ENCODE peak calls at places on chromosomes 7 and 10, in four cellular contexts. One of them, this sample, is unnamed.

GRCh38 chr10:93859049-93859655 is 34.6 kb upstream of the SLC35G1 start:
- DNase-seq in activated CD8-positive, alpha-beta memory T cell treated with anti-CD3 and anti-CD28 coated beads for 48 hours: no peak
- DNase-seq in stimulated activated CD8-positive, alpha-beta memory T cell treated with anti-CD3 and anti-CD28 coated beads, Interleukin-15, amount 100 ng/mL, for 1 hour: no peak
- DNase-seq in RPMI7951: peak
- DNase-seq in this sample: no peak

GRCh38 chr10:87734987-87735827 is 75.5 kb downstream of the PAPSS2 start:
- DNase-seq in stimulated activated CD8-positive, alpha-beta memory T cell treated with anti-CD3 and anti-CD28 coated beads, Interleukin-15, amount 100 ng/mL, for 1 hour: no peak
- DNase-seq in activated CD8-positive, alpha-beta memory T cell treated with anti-CD3 and anti-CD28 coated beads for 48 hours: no peak
- DNase-seq in RPMI7951: peak
- DNase-seq in this sample: peak

GRCh38 chr7:12110425-12110824 is 100.7 kb upstream of the TMEM106B start:
- DNase-seq in RPMI7951: no peak
- DNase-seq in activated CD8-positive, alpha-beta memory T cell treated with anti-CD3 and anti-CD28 coated beads for 48 hours: no peak
- DNase-seq in stimulated activated CD8-positive, alpha-beta memory T cell treated with anti-CD3 and anti-CD28 coated beads, Interleukin-15, amount 100 ng/mL, for 1 hour: no peak
- DNase-seq in this sample: no peak

GRCh38 chr10:13661261-13661660 is 74.5 kb downstream of the PRPF18 start:
- DNase-seq in stimulated activated CD8-positive, alpha-beta memory T cell treated with anti-CD3 and anti-CD28 coated beads, Interleukin-15, amount 100 ng/mL, for 1 hour: no peak
- DNase-seq in RPMI7951: no peak
- DNase-seq in activated CD8-positive, alpha-beta memory T cell treated with anti-CD3 and anti-CD28 coated beads for 48 hours: no peak
- DNase-seq in this sample: no peak

GRCh38 chr10:11437391-11438241 is 173.8 kb downstream of the USP6NL start:
- DNase-seq in stimulated activated CD8-positive, alpha-beta memory T cell treated with anti-CD3 and anti-CD28 coated beads, Interleukin-15, amount 100 ng/mL, for 1 hour: no peak
- DNase-seq in activated CD8-positive, alpha-beta memory T cell treated with anti-CD3 and anti-CD28 coated beads for 48 hours: no peak
- DNase-seq in RPMI7951: no peak
- DNase-seq in this sample: peak

GRCh38 chr10:78566216-78567135 is 502.3 kb upstream of the ZMIZ1 start:
- DNase-seq in stimulated activated CD8-positive, alpha-beta memory T cell treated with anti-CD3 and anti-CD28 coated beads, Interleukin-15, amount 100 ng/mL, for 1 hour: no peak
- DNase-seq in activated CD8-positive, alpha-beta memory T cell treated with anti-CD3 and anti-CD28 coated beads for 48 hours: no peak
- DNase-seq in RPMI7951: peak
- DNase-seq in this sample: no peak

GRCh38 chr7:4667776-4668509 is 14.2 kb upstream of the FOXK1 start:
- DNase-seq in RPMI7951: peak
- DNase-seq in activated CD8-positive, alpha-beta memory T cell treated with anti-CD3 and anti-CD28 coated beads for 48 hours: no peak
- DNase-seq in stimulated activated CD8-positive, alpha-beta memory T cell treated with anti-CD3 and anti-CD28 coated beads, Interleukin-15, amount 100 ng/mL, for 1 hour: no peak
- DNase-seq in this sample: peak

GRCh38 chr10:73495226-73495883 is 469 bp downstream of the PPP3CB start:
- DNase-seq in RPMI7951: peak
- DNase-seq in stimulated activated CD8-positive, alpha-beta memory T cell treated with anti-CD3 and anti-CD28 coated beads, Interleukin-15, amount 100 ng/mL, for 1 hour: peak
- DNase-seq in activated CD8-positive, alpha-beta memory T cell treated with anti-CD3 and anti-CD28 coated beads for 48 hours: peak
- DNase-seq in this sample: peak

GRCh38 chr7:29319719-29320521 is 125.3 kb downstream of the CHN2 start:
- DNase-seq in RPMI7951: peak
- DNase-seq in activated CD8-positive, alpha-beta memory T cell treated with anti-CD3 and anti-CD28 coated beads for 48 hours: no peak
- DNase-seq in stimulated activated CD8-positive, alpha-beta memory T cell treated with anti-CD3 and anti-CD28 coated beads, Interleukin-15, amount 100 ng/mL, for 1 hour: no peak
- DNase-seq in this sample: no peak

GRCh38 chr7:75732764-75733630 is 5.7 kb downstream of the HIP1 start:
- DNase-seq in stimulated activated CD8-positive, alpha-beta memory T cell treated with anti-CD3 and anti-CD28 coated beads, Interleukin-15, amount 100 ng/mL, for 1 hour: no peak
- DNase-seq in activated CD8-positive, alpha-beta memory T cell treated with anti-CD3 and anti-CD28 coated beads for 48 hours: no peak
- DNase-seq in RPMI7951: peak
- DNase-seq in this sample: peak

GRCh38 chr7:56097700-56098099 is 4.9 kb upstream of the PHKG1 start:
- DNase-seq in stimulated activated CD8-positive, alpha-beta memory T cell treated with anti-CD3 and anti-CD28 coated beads, Interleukin-15, amount 100 ng/mL, for 1 hour: no peak
- DNase-seq in RPMI7951: peak
- DNase-seq in activated CD8-positive, alpha-beta memory T cell treated with anti-CD3 and anti-CD28 coated beads for 48 hours: no peak
- DNase-seq in this sample: peak

GRCh38 chr7:134594877-134595276 is 46.0 kb downstream of the AKR1B15 start:
- DNase-seq in RPMI7951: no peak
- DNase-seq in stimulated activated CD8-positive, alpha-beta memory T cell treated with anti-CD3 and anti-CD28 coated beads, Interleukin-15, amount 100 ng/mL, for 1 hour: no peak
- DNase-seq in activated CD8-positive, alpha-beta memory T cell treated with anti-CD3 and anti-CD28 coated beads for 48 hours: no peak
- DNase-seq in this sample: no peak

GRCh38 chr7:121994625-121995410 is 121.9 kb downstream of the PTPRZ1 start:
- DNase-seq in stimulated activated CD8-positive, alpha-beta memory T cell treated with anti-CD3 and anti-CD28 coated beads, Interleukin-15, amount 100 ng/mL, for 1 hour: no peak
- DNase-seq in RPMI7951: peak
- DNase-seq in activated CD8-positive, alpha-beta memory T cell treated with anti-CD3 and anti-CD28 coated beads for 48 hours: no peak
- DNase-seq in this sample: peak

GRCh38 chr10:88385601-88386203 is 197.4 kb downstream of the RNLS start:
- DNase-seq in activated CD8-positive, alpha-beta memory T cell treated with anti-CD3 and anti-CD28 coated beads for 48 hours: no peak
- DNase-seq in stimulated activated CD8-positive, alpha-beta memory T cell treated with anti-CD3 and anti-CD28 coated beads, Interleukin-15, amount 100 ng/mL, for 1 hour: peak
- DNase-seq in RPMI7951: peak
- DNase-seq in this sample: peak

GRCh38 chr7:142481548-142481947 is 223.7 kb upstream of the PRSS58 start:
- DNase-seq in activated CD8-positive, alpha-beta memory T cell treated with anti-CD3 and anti-CD28 coated beads for 48 hours: no peak
- DNase-seq in stimulated activated CD8-positive, alpha-beta memory T cell treated with anti-CD3 and anti-CD28 coated beads, Interleukin-15, amount 100 ng/mL, for 1 hour: no peak
- DNase-seq in RPMI7951: peak
- DNase-seq in this sample: peak

GRCh38 chr10:62045765-62046521 is 144.4 kb downstream of the ARID5B start:
- DNase-seq in RPMI7951: peak
- DNase-seq in stimulated activated CD8-positive, alpha-beta memory T cell treated with anti-CD3 and anti-CD28 coated beads, Interleukin-15, amount 100 ng/mL, for 1 hour: no peak
- DNase-seq in activated CD8-positive, alpha-beta memory T cell treated with anti-CD3 and anti-CD28 coated beads for 48 hours: no peak
- DNase-seq in this sample: peak

GRCh38 chr10:28503114-28503513 is 29.8 kb upstream of the WAC start:
- DNase-seq in RPMI7951: peak
- DNase-seq in stimulated activated CD8-positive, alpha-beta memory T cell treated with anti-CD3 and anti-CD28 coated beads, Interleukin-15, amount 100 ng/mL, for 1 hour: no peak
- DNase-seq in activated CD8-positive, alpha-beta memory T cell treated with anti-CD3 and anti-CD28 coated beads for 48 hours: no peak
- DNase-seq in this sample: no peak

GRCh38 chr7:5477126-5477525 is 53.5 kb upstream of the TNRC18 start:
- DNase-seq in stimulated activated CD8-positive, alpha-beta memory T cell treated with anti-CD3 and anti-CD28 coated beads, Interleukin-15, amount 100 ng/mL, for 1 hour: no peak
- DNase-seq in activated CD8-positive, alpha-beta memory T cell treated with anti-CD3 and anti-CD28 coated beads for 48 hours: no peak
- DNase-seq in RPMI7951: no peak
- DNase-seq in this sample: no peak

GRCh38 chr7:1497293-1497927 is 6.8 kb downstream of the INTS1 start:
- DNase-seq in RPMI7951: no peak
- DNase-seq in stimulated activated CD8-positive, alpha-beta memory T cell treated with anti-CD3 and anti-CD28 coated beads, Interleukin-15, amount 100 ng/mL, for 1 hour: no peak
- DNase-seq in activated CD8-positive, alpha-beta memory T cell treated with anti-CD3 and anti-CD28 coated beads for 48 hours: no peak
- DNase-seq in this sample: no peak

GRCh38 chr10:8254350-8254749 is 199.9 kb downstream of the GATA3 start:
- DNase-seq in stimulated activated CD8-positive, alpha-beta memory T cell treated with anti-CD3 and anti-CD28 coated beads, Interleukin-15, amount 100 ng/mL, for 1 hour: no peak
- DNase-seq in RPMI7951: no peak
- DNase-seq in activated CD8-positive, alpha-beta memory T cell treated with anti-CD3 and anti-CD28 coated beads for 48 hours: no peak
- DNase-seq in this sample: no peak